ENCODE peak calls at places on chromosome X, in five cellular contexts. One of them, this sample, is unnamed.

GRCh38 chrX:72430405-72430968 is 124.8 kb upstream of the CITED1 start:
- DNase-seq in A549: no peak
- DNase-seq in AG04450: no peak
- DNase-seq in tibial nerve: no peak
- DNase-seq in suprapubic skin: no peak
- DNase-seq in this sample: no peak

GRCh38 chrX:56751071-56751470 is 22.0 kb downstream of the NBDY start:
- DNase-seq in A549: no peak
- DNase-seq in AG04450: no peak
- DNase-seq in tibial nerve: no peak
- DNase-seq in suprapubic skin: no peak
- DNase-seq in this sample: no peak

GRCh38 chrX:16666541-16666940 is 16.6 kb downstream of the S100G start:
- DNase-seq in A549: no peak
- DNase-seq in AG04450: no peak
- DNase-seq in tibial nerve: no peak
- DNase-seq in suprapubic skin: no peak
- DNase-seq in this sample: no peak

GRCh38 chrX:150270622-150271021 is 92.5 kb upstream of the MAMLD1 start:
- DNase-seq in A549: no peak
- DNase-seq in AG04450: no peak
- DNase-seq in tibial nerve: no peak
- DNase-seq in suprapubic skin: no peak
- DNase-seq in this sample: no peak

GRCh38 chrX:113529425-113530013 is 688.9 kb upstream of the AMOT start:
- DNase-seq in A549: no peak
- DNase-seq in AG04450: no peak
- DNase-seq in tibial nerve: no peak
- DNase-seq in suprapubic skin: no peak
- DNase-seq in this sample: no peak

GRCh38 chrX:74931214-74931613 is 6.0 kb upstream of the NEXMIF start:
- DNase-seq in A549: no peak
- DNase-seq in AG04450: no peak
- DNase-seq in tibial nerve: no peak
- DNase-seq in suprapubic skin: no peak
- DNase-seq in this sample: no peak

GRCh38 chrX:9865804-9866471 is 79.7 kb downstream of the SHROOM2 start:
- DNase-seq in A549: no peak
- DNase-seq in AG04450: no peak
- DNase-seq in tibial nerve: no peak
- DNase-seq in suprapubic skin: no peak
- DNase-seq in this sample: no peak

GRCh38 chrX:10612215-10612614 is 8.2 kb downstream of the MID1 start:
- DNase-seq in A549: no peak
- DNase-seq in AG04450: no peak
- DNase-seq in tibial nerve: no peak
- DNase-seq in suprapubic skin: no peak
- DNase-seq in this sample: no peak

GRCh38 chrX:20280938-20281337 is 14.2 kb upstream of the RPS6KA3 start:
- DNase-seq in A549: no peak
- DNase-seq in AG04450: no peak
- DNase-seq in tibial nerve: no peak
- DNase-seq in suprapubic skin: no peak
- DNase-seq in this sample: no peak

GRCh38 chrX:135295238-135295943 is 13.9 kb upstream of the ETDC start:
- DNase-seq in A549: no peak
- DNase-seq in AG04450: peak
- DNase-seq in tibial nerve: peak
- DNase-seq in suprapubic skin: no peak
- DNase-seq in this sample: no peak

GRCh38 chrX:140141444-140142029 is 176.2 kb upstream of the CXorf66 start:
- DNase-seq in A549: peak
- DNase-seq in AG04450: no peak
- DNase-seq in tibial nerve: peak
- DNase-seq in suprapubic skin: no peak
- DNase-seq in this sample: no peak

GRCh38 chrX:12949927-12950656 is 24.8 kb upstream of the TMSB4X start:
- DNase-seq in A549: no peak
- DNase-seq in AG04450: peak
- DNase-seq in tibial nerve: peak
- DNase-seq in suprapubic skin: peak
- DNase-seq in this sample: no peak

GRCh38 chrX:153423652-153424051 is 12.4 kb downstream of the ZFP92 start:
- DNase-seq in A549: no peak
- DNase-seq in AG04450: no peak
- DNase-seq in tibial nerve: no peak
- DNase-seq in suprapubic skin: no peak
- DNase-seq in this sample: no peak

GRCh38 chrX:135256923-135257322 is 5.1 kb downstream of the ETDA start:
- DNase-seq in A549: no peak
- DNase-seq in AG04450: no peak
- DNase-seq in tibial nerve: no peak
- DNase-seq in suprapubic skin: no peak
- DNase-seq in this sample: no peak

GRCh38 chrX:130024127-130024526 is 41.7 kb downstream of the BCORL1 start:
- DNase-seq in A549: peak
- DNase-seq in AG04450: no peak
- DNase-seq in tibial nerve: peak
- DNase-seq in suprapubic skin: peak
- DNase-seq in this sample: peak

GRCh38 chrX:97363843-97364242 is 480.1 kb downstream of the RPA4 start:
- DNase-seq in A549: no peak
- DNase-seq in AG04450: no peak
- DNase-seq in tibial nerve: no peak
- DNase-seq in suprapubic skin: no peak
- DNase-seq in this sample: no peak

GRCh38 chrX:69128573-69128972 is 36.7 kb downstream of the PJA1 start:
- DNase-seq in A549: no peak
- DNase-seq in AG04450: no peak
- DNase-seq in tibial nerve: no peak
- DNase-seq in suprapubic skin: no peak
- DNase-seq in this sample: no peak

GRCh38 chrX:41238543-41238942 is 95.4 kb upstream of the DDX3X start:
- DNase-seq in A549: peak
- DNase-seq in AG04450: no peak
- DNase-seq in tibial nerve: no peak
- DNase-seq in suprapubic skin: no peak
- DNase-seq in this sample: peak

GRCh38 chrX:9730752-9731151 is 34.9 kb downstream of the GPR143 start:
- DNase-seq in A549: no peak
- DNase-seq in AG04450: no peak
- DNase-seq in tibial nerve: no peak
- DNase-seq in suprapubic skin: no peak
- DNase-seq in this sample: no peak

GRCh38 chrX:48996969-48997368 is 5.1 kb downstream of the GRIPAP1 start:
- DNase-seq in A549: no peak
- DNase-seq in AG04450: no peak
- DNase-seq in tibial nerve: no peak
- DNase-seq in suprapubic skin: no peak
- DNase-seq in this sample: no peak

GRCh38 chrX:20205927-20206708 is 60.6 kb downstream of the RPS6KA3 start:
- DNase-seq in A549: no peak
- DNase-seq in AG04450: no peak
- DNase-seq in tibial nerve: no peak
- DNase-seq in suprapubic skin: no peak
- DNase-seq in this sample: no peak

GRCh38 chrX:36575670-36576069 is 432.5 kb upstream of the FAM47C start:
- DNase-seq in A549: no peak
- DNase-seq in AG04450: no peak
- DNase-seq in tibial nerve: no peak
- DNase-seq in suprapubic skin: no peak
- DNase-seq in this sample: no peak

GRCh38 chrX:135327299-135327698 is 18.0 kb downstream of the ETDC start:
- DNase-seq in A549: peak
- DNase-seq in AG04450: peak
- DNase-seq in tibial nerve: no peak
- DNase-seq in suprapubic skin: no peak
- DNase-seq in this sample: no peak

GRCh38 chrX:19040373-19040772 is 56.5 kb upstream of the PHKA2 start:
- DNase-seq in A549: no peak
- DNase-seq in AG04450: no peak
- DNase-seq in tibial nerve: no peak
- DNase-seq in suprapubic skin: no peak
- DNase-seq in this sample: no peak

GRCh38 chrX:97616883-97617510 is 733.3 kb downstream of the RPA4 start:
- DNase-seq in A549: peak
- DNase-seq in AG04450: peak
- DNase-seq in tibial nerve: no peak
- DNase-seq in suprapubic skin: no peak
- DNase-seq in this sample: peak

GRCh38 chrX:10854594-10854993 is 234.2 kb upstream of the MID1 start:
- DNase-seq in A549: no peak
- DNase-seq in AG04450: no peak
- DNase-seq in tibial nerve: no peak
- DNase-seq in suprapubic skin: no peak
- DNase-seq in this sample: no peak

GRCh38 chrX:65821721-65822496 is 154.5 kb downstream of the MSN start:
- DNase-seq in A549: no peak
- DNase-seq in AG04450: no peak
- DNase-seq in tibial nerve: no peak
- DNase-seq in suprapubic skin: no peak
- DNase-seq in this sample: no peak

GRCh38 chrX:106331606-106332005 is 163.5 kb downstream of the PWWP3B start:
- DNase-seq in A549: no peak
- DNase-seq in AG04450: no peak
- DNase-seq in tibial nerve: no peak
- DNase-seq in suprapubic skin: no peak
- DNase-seq in this sample: no peak

GRCh38 chrX:373641-374471 is 12.9 kb downstream of the PPP2R3B start:
- DNase-seq in A549: peak
- DNase-seq in AG04450: no peak
- DNase-seq in tibial nerve: no peak
- DNase-seq in suprapubic skin: no peak
- DNase-seq in this sample: no peak
- H3K4me3 ChIP-seq in A549: peak
- H3K4me3 ChIP-seq in AG04450: peak
- H3K4me3 ChIP-seq in tibial nerve: peak
- H3K4me3 ChIP-seq in suprapubic skin: peak
- H3K4me3 ChIP-seq in this sample: peak

DNA sequence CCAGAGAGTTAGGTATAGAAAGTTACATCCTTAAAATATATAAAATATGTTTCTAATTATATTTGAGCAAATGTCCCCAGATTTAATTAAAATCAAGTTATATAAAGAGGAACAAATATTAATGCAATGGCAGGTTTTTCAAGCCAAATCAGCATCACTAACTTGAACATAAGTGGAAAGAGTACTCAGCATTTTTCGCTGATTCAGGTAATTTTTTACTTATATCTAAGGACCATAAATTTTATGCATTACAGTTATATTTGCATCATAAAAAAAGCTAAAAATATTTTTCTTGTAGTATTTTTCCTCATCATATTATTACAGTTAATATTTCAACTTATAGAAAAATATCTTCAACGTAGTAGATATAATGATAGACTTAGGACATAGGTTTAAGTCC is 1047.4 kb downstream of the FAM133A start:
- DNase-seq in A549: no peak
- DNase-seq in AG04450: no peak
- DNase-seq in tibial nerve: no peak
- DNase-seq in suprapubic skin: no peak
- DNase-seq in this sample: no peak
- TF ChIP-seq CTCF in A549: no peak
- TF ChIP-seq CTCF in AG04450: no peak
- TF ChIP-seq CTCF in tibial nerve: no peak
- TF ChIP-seq CTCF in suprapubic skin: no peak
- TF ChIP-seq CTCF in this sample: no peak

GRCh38 chrX:42392846-42393245 is 385.1 kb downstream of the PPP1R2C start:
- DNase-seq in A549: no peak
- DNase-seq in AG04450: no peak
- DNase-seq in tibial nerve: no peak
- DNase-seq in suprapubic skin: no peak
- DNase-seq in this sample: no peak
- H3K4me3 ChIP-seq in A549: no peak
- H3K4me3 ChIP-seq in AG04450: no peak
- H3K4me3 ChIP-seq in tibial nerve: no peak
- H3K4me3 ChIP-seq in suprapubic skin: no peak
- H3K4me3 ChIP-seq in this sample: no peak

GRCh38 chrX:39508300-39508692 is 589.5 kb downstream of the BCOR start:
- DNase-seq in A549: no peak
- DNase-seq in AG04450: no peak
- DNase-seq in tibial nerve: no peak
- DNase-seq in suprapubic skin: no peak
- DNase-seq in this sample: no peak
- TF ChIP-seq CTCF in A549: no peak
- TF ChIP-seq CTCF in AG04450: no peak
- TF ChIP-seq CTCF in tibial nerve: no peak
- TF ChIP-seq CTCF in suprapubic skin: no peak
- TF ChIP-seq CTCF in this sample: no peak

DNA sequence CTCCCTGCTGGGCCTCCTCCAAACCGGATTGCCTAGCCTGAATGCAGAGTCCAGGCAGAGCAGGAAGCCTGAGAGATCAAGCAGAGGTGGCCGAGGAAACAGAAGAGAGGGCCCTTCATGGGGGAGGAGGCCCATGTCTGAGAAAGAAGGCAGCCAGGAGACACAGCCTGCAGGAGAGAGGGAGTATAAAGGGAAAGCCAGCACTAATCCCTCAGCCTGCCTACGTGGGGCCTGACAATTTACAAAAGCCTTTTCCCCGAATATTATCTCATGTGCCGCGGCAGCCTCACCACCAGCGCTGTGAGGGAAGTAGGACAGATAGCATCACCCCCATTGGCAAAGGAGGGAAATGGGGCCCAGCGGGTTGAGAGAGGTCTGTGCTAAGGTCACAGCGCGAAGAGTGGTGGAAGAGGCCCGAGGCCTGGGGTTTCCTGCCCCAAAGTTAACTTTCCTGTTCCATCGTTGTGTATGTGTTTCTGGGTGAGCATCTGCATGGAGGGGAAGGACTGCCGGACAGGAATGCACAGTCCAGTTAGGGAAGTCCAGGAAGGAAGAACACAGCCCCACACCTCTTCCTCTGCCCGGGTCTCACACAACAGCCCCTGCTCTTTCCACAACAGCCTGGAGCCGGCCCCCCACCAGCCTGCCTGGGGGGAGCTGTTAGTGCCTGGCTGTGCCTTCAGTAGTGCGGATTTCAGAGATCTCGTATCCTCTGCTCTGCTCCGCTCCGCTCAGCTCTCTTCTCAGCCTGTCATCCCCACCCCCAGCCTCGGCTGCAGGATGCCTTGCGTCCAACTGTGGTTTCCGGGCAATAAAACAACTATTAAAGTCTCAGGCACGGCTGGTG is 50.9 kb upstream of the BCOR start:
- DNase-seq in A549: no peak
- DNase-seq in AG04450: no peak
- DNase-seq in tibial nerve: no peak
- DNase-seq in suprapubic skin: no peak
- DNase-seq in this sample: no peak
- H3K4me3 ChIP-seq in A549: no peak
- H3K4me3 ChIP-seq in AG04450: no peak
- H3K4me3 ChIP-seq in tibial nerve: no peak
- H3K4me3 ChIP-seq in suprapubic skin: no peak
- H3K4me3 ChIP-seq in this sample: no peak

GRCh38 chrX:120380699-120381098 is 18.8 kb downstream of the ATP1B4 start:
- DNase-seq in A549: peak
- DNase-seq in AG04450: no peak
- DNase-seq in tibial nerve: no peak
- DNase-seq in suprapubic skin: no peak
- DNase-seq in this sample: no peak
- TF ChIP-seq CTCF in A549: peak
- TF ChIP-seq CTCF in AG04450: peak
- TF ChIP-seq CTCF in tibial nerve: peak
- TF ChIP-seq CTCF in suprapubic skin: no peak
- TF ChIP-seq CTCF in this sample: peak